ENCODE peak calls at places on chromosomes 1 and 21, in ten cellular contexts. L, Y, C, E, A, K, F, B, I and S are unnamed samples.

GRCh38 chr1:226960944-226961765 is 21.1 kb downstream of the COQ8A start:
- DNase-seq in L (no peak), Y (no peak), C (peak), E (no peak), A (no peak), K (no peak), F (no peak), B (no peak), I (peak), S (no peak)

GRCh38 chr21:34004013-34004938 is 69.1 kb upstream of the MRPS6 start:
- DNase-seq in L (no peak), Y (no peak), C (no peak), E (no peak), A (no peak), K (no peak), F (no peak), B (no peak), I (no peak), S (no peak)

GRCh38 chr1:161223805-161224694 is 622 bp upstream of the APOA2 start:
- DNase-seq in L (no peak), Y (no peak), C (no peak), E (no peak), A (no peak), K (no peak), F (no peak), B (no peak), I (no peak), S (no peak)

GRCh38 chr1:145750444-145750843 is 31.1 kb downstream of the CD160 start:
- DNase-seq in L (no peak), Y (no peak), C (no peak), E (no peak), A (no peak), K (no peak), F (no peak), B (no peak), I (no peak), S (no peak)

GRCh38 chr1:239879321-239880170 is 212.1 kb upstream of the FMN2 start:
- DNase-seq in L (no peak), Y (peak), C (no peak), E (no peak), A (no peak), K (no peak), F (no peak), B (no peak), I (no peak), S (no peak)

GRCh38 chr1:11157394-11157793 is 31.8 kb upstream of the ANGPTL7 start:
- DNase-seq in L (no peak), Y (no peak), C (no peak), E (no peak), A (no peak), K (no peak), F (no peak), B (no peak), I (no peak), S (no peak)

GRCh38 chr1:156455362-156455761 is 45.2 kb downstream of the MEF2D start:
- DNase-seq in L (no peak), Y (no peak), C (no peak), E (no peak), A (no peak), K (no peak), F (no peak), B (no peak), I (no peak), S (no peak)

GRCh38 chr1:155092131-155092530 is 13.5 kb downstream of the EFNA3 start:
- DNase-seq in L (no peak), Y (no peak), C (no peak), E (no peak), A (no peak), K (no peak), F (no peak), B (no peak), I (no peak), S (no peak)

GRCh38 chr1:179447489-179447888 is 81.7 kb downstream of the AXDND1 start:
- DNase-seq in L (no peak), Y (peak), C (peak), E (peak), A (no peak), K (peak), F (no peak), B (no peak), I (no peak), S (peak)

GRCh38 chr1:51301152-51301843 is 29.1 kb downstream of the TTC39A start:
- DNase-seq in L (no peak), Y (no peak), C (no peak), E (no peak), A (no peak), K (no peak), F (no peak), B (no peak), I (no peak), S (no peak)

GRCh38 chr1:206738370-206739366 is 31.9 kb upstream of the IL19 start:
- DNase-seq in L (peak), Y (no peak), C (peak), E (peak), A (no peak), K (no peak), F (no peak), B (no peak), I (no peak), S (no peak)

GRCh38 chr1:30524840-30525617 is 198.4 kb downstream of the MATN1 start:
- DNase-seq in L (no peak), Y (no peak), C (no peak), E (no peak), A (no peak), K (no peak), F (no peak), B (no peak), I (no peak), S (peak)

GRCh38 chr1:18055181-18055580 is 52.4 kb upstream of the IGSF21 start:
- DNase-seq in L (no peak), Y (no peak), C (no peak), E (no peak), A (no peak), K (no peak), F (no peak), B (no peak), I (no peak), S (peak)

GRCh38 chr1:234849824-234850223 is 239.8 kb upstream of the IRF2BP2 start:
- DNase-seq in L (no peak), Y (peak), C (no peak), E (peak), A (no peak), K (peak), F (no peak), B (no peak), I (no peak), S (no peak)

GRCh38 chr1:19863804-19864203 is 18.4 kb upstream of the OTUD3 start:
- DNase-seq in L (no peak), Y (no peak), C (no peak), E (peak), A (no peak), K (no peak), F (no peak), B (no peak), I (no peak), S (no peak)

GRCh38 chr21:46060596-46061061 is 37.3 kb upstream of the COL6A2 start:
- DNase-seq in L (no peak), Y (no peak), C (peak), E (peak), A (no peak), K (peak), F (no peak), B (no peak), I (peak), S (no peak)

GRCh38 chr1:67446893-67447292 is 16.7 kb upstream of the SERBP1 start:
- DNase-seq in L (peak), Y (no peak), C (no peak), E (peak), A (no peak), K (no peak), F (no peak), B (no peak), I (no peak), S (no peak)

GRCh38 chr1:163650624-163651023 is 328.9 kb downstream of the NUF2 start:
- DNase-seq in L (peak), Y (peak), C (no peak), E (no peak), A (no peak), K (no peak), F (no peak), B (no peak), I (no peak), S (peak)

GRCh38 chr1:33159577-33159976 is 22.3 kb downstream of the TRIM62 start:
- DNase-seq in L (no peak), Y (no peak), C (no peak), E (no peak), A (no peak), K (no peak), F (no peak), B (no peak), I (no peak), S (no peak)

GRCh38 chr1:66436378-66437135 is 97.4 kb upstream of the SGIP1 start:
- DNase-seq in L (no peak), Y (no peak), C (peak), E (peak), A (peak), K (peak), F (no peak), B (no peak), I (no peak), S (no peak)

GRCh38 chr1:150168960-150169565 is 19.3 kb downstream of the PLEKHO1 start:
- DNase-seq in L (peak), Y (peak), C (peak), E (peak), A (peak), K (peak), F (peak), B (peak), I (peak), S (peak)

GRCh38 chr1:64733576-64734288 is 11.1 kb upstream of the RAVER2 start:
- DNase-seq in L (no peak), Y (no peak), C (no peak), E (no peak), A (no peak), K (no peak), F (no peak), B (no peak), I (no peak), S (peak)

GRCh38 chr1:59155326-59155725 is 141.6 kb upstream of the FGGY start:
- DNase-seq in L (no peak), Y (no peak), C (no peak), E (no peak), A (no peak), K (no peak), F (no peak), B (no peak), I (no peak), S (no peak)